ENCODE peak calls at places on chromosomes 12 and 14, in four cellular contexts. One of them, this sample, is unnamed.

GRCh38 chr12:68467514-68467913 is 135.4 kb upstream of the MDM1 start:
- DNase-seq in GM13977: no peak
- DNase-seq in germinal center: no peak
- DNase-seq in A549: no peak
- DNase-seq in this sample: no peak

GRCh38 chr12:127550271-127550670 is 716.7 kb upstream of the TMEM132C start:
- DNase-seq in GM13977: no peak
- DNase-seq in germinal center: no peak
- DNase-seq in A549: no peak
- DNase-seq in this sample: no peak

GRCh38 chr12:75611041-75611440 is 99.6 kb upstream of the KRR1 start:
- DNase-seq in GM13977: no peak
- DNase-seq in germinal center: no peak
- DNase-seq in A549: no peak
- DNase-seq in this sample: no peak

GRCh38 chr12:10554228-10554970 is 48.7 kb downstream of the EIF2S3B start:
- DNase-seq in GM13977: no peak
- DNase-seq in germinal center: no peak
- DNase-seq in A549: no peak
- DNase-seq in this sample: no peak

GRCh38 chr14:100298551-100299237 is 7.5 kb downstream of the SLC25A29 start:
- DNase-seq in GM13977: peak; percentile 17
- DNase-seq in germinal center: no peak
- DNase-seq in A549: no peak
- DNase-seq in this sample: peak; percentile 37

GRCh38 chr14:94650444-94650775 is 38.2 kb downstream of the SERPINA3 start:
- DNase-seq in GM13977: no peak
- DNase-seq in germinal center: no peak
- DNase-seq in A549: no peak
- DNase-seq in this sample: no peak

GRCh38 chr14:35213869-35214387 is 78.3 kb upstream of the PSMA6 start:
- DNase-seq in GM13977: no peak
- DNase-seq in germinal center: no peak
- DNase-seq in A549: peak; percentile 29
- DNase-seq in this sample: no peak

GRCh38 chr12:18165889-18166288 is 75.9 kb upstream of the RERGL start:
- DNase-seq in GM13977: no peak
- DNase-seq in germinal center: no peak
- DNase-seq in A549: no peak
- DNase-seq in this sample: no peak

GRCh38 chr14:106044949-106045596 is 518.7 kb downstream of the TMEM121 start:
- DNase-seq in GM13977: peak; percentile 35
- DNase-seq in germinal center: peak; percentile 51
- DNase-seq in A549: peak; percentile 83
- DNase-seq in this sample: peak; percentile 14

GRCh38 chr12:48890657-48891418 is 25.2 kb upstream of the RND1 start:
- DNase-seq in GM13977: peak; percentile 69
- DNase-seq in germinal center: peak; percentile 59
- DNase-seq in A549: peak; percentile 80
- DNase-seq in this sample: peak; percentile 76

GRCh38 chr12:124162151-124163110 is 132.5 kb upstream of the RFLNA start:
- DNase-seq in GM13977: no peak
- DNase-seq in germinal center: no peak
- DNase-seq in A549: peak; percentile 12
- DNase-seq in this sample: no peak

GRCh38 chr14:67722293-67722692 is 20.6 kb downstream of the RDH12 start:
- DNase-seq in GM13977: no peak
- DNase-seq in germinal center: no peak
- DNase-seq in A549: no peak
- DNase-seq in this sample: no peak

GRCh38 chr12:10982244-10982643 is 4.5 kb downstream of the TAS2R50 start:
- DNase-seq in GM13977: no peak
- DNase-seq in germinal center: no peak
- DNase-seq in A549: no peak
- DNase-seq in this sample: no peak

GRCh38 chr12:109604902-109605536 is 31.4 kb downstream of the MVK start:
- DNase-seq in GM13977: no peak
- DNase-seq in germinal center: no peak
- DNase-seq in A549: no peak
- DNase-seq in this sample: no peak

GRCh38 chr12:114920828-114921579 is 237.0 kb upstream of the TBX3 start:
- DNase-seq in GM13977: no peak
- DNase-seq in germinal center: no peak
- DNase-seq in A549: no peak
- DNase-seq in this sample: no peak

GRCh38 chr14:68814376-68815287 is 21.8 kb upstream of the ZFP36L1 start:
- DNase-seq in GM13977: peak; percentile 81
- DNase-seq in germinal center: peak; percentile 79
- DNase-seq in A549: peak; percentile 78
- DNase-seq in this sample: peak; percentile 83

GRCh38 chr12:122395319-122395718 is 27.1 kb downstream of the CLIP1 start:
- DNase-seq in GM13977: no peak
- DNase-seq in germinal center: no peak
- DNase-seq in A549: peak; percentile 81
- DNase-seq in this sample: no peak

GRCh38 chr14:64520699-64521098 is 16.1 kb downstream of the ZBTB1 start:
- DNase-seq in GM13977: no peak
- DNase-seq in germinal center: no peak
- DNase-seq in A549: peak; percentile 42
- DNase-seq in this sample: no peak

GRCh38 chr12:9697619-9698018 is 28.1 kb downstream of the CLEC2D start:
- DNase-seq in GM13977: no peak
- DNase-seq in germinal center: no peak
- DNase-seq in A549: no peak
- DNase-seq in this sample: no peak

GRCh38 chr14:50955373-50956043 is 11.2 kb upstream of the PYGL start:
- DNase-seq in GM13977: no peak
- DNase-seq in germinal center: no peak
- DNase-seq in A549: peak; percentile 98
- DNase-seq in this sample: no peak

GRCh38 chr12:79661629-79662028 is 29.1 kb downstream of the PAWR start:
- DNase-seq in GM13977: no peak
- DNase-seq in germinal center: no peak
- DNase-seq in A549: no peak
- DNase-seq in this sample: no peak

GRCh38 chr12:19138551-19139344 is 9.2 kb downstream of the PLEKHA5 start:
- DNase-seq in GM13977: no peak
- DNase-seq in germinal center: no peak
- DNase-seq in A549: no peak
- DNase-seq in this sample: no peak

GRCh38 chr12:27845187-27845586 is 65.2 kb upstream of the MANSC4 start:
- DNase-seq in GM13977: no peak
- DNase-seq in germinal center: no peak
- DNase-seq in A549: no peak
- DNase-seq in this sample: no peak

GRCh38 chr12:123269980-123270379 is 1.7 kb downstream of the CDK2AP1 start:
- DNase-seq in GM13977: peak; percentile 50
- DNase-seq in germinal center: no peak
- DNase-seq in A549: no peak
- DNase-seq in this sample: no peak

GRCh38 chr12:109822951-109823411 is 10.2 kb downstream of the TRPV4 start:
- DNase-seq in GM13977: no peak
- DNase-seq in germinal center: no peak
- DNase-seq in A549: peak; percentile 43
- DNase-seq in this sample: no peak

GRCh38 chr14:106564058-106564643 is 1037.8 kb downstream of the TMEM121 start:
- DNase-seq in GM13977: peak; percentile 42
- DNase-seq in germinal center: peak; percentile 71
- DNase-seq in A549: peak; percentile 41
- DNase-seq in this sample: peak; percentile 56

GRCh38 chr12:95543305-95543704 is 8.0 kb downstream of the USP44 start:
- DNase-seq in GM13977: no peak
- DNase-seq in germinal center: no peak
- DNase-seq in A549: no peak
- DNase-seq in this sample: no peak

GRCh38 chr12:122793685-122794106 is 19.3 kb downstream of the CCDC62 start:
- DNase-seq in GM13977: peak; percentile 66
- DNase-seq in germinal center: peak; percentile 68
- DNase-seq in A549: peak; percentile 73
- DNase-seq in this sample: peak; percentile 69

GRCh38 chr12:32402170-32402569 is 2.8 kb downstream of the FGD4 start:
- DNase-seq in GM13977: no peak
- DNase-seq in germinal center: no peak
- DNase-seq in A549: no peak
- DNase-seq in this sample: no peak

GRCh38 chr12:111404362-111405148 is 1.2 kb upstream of the SH2B3 start:
- DNase-seq in GM13977: peak; percentile 65
- DNase-seq in germinal center: peak; percentile 46
- DNase-seq in A549: no peak
- DNase-seq in this sample: peak; percentile 69

GRCh38 chr14:99168330-99168729 is 103.7 kb downstream of the BCL11B start:
- DNase-seq in GM13977: no peak
- DNase-seq in germinal center: no peak
- DNase-seq in A549: no peak
- DNase-seq in this sample: no peak

GRCh38 chr14:81219210-81219820 is 1.4 kb downstream of the GTF2A1 start:
- DNase-seq in GM13977: peak; percentile 83
- DNase-seq in germinal center: peak; percentile 77
- DNase-seq in A549: peak; percentile 97
- DNase-seq in this sample: peak; percentile 94

This sample was measured in B cell.